ENCODE peak calls at places on chromosomes 6 and 20, in nine cellular contexts. N, G, M, K, U, V, L, I and F are unnamed samples.

GRCh38 chr6:32436995-32437836 is 2.5 kb upstream of the HLA-DRA start:
- DNase-seq in N (no peak), G (no peak), U (no peak), K (no peak), L (no peak), I (no peak), V (peak), M (no peak), F (no peak)

GRCh38 chr20:5780233-5781217 is 30.3 kb downstream of the SHLD1 start:
- DNase-seq in V (no peak), I (no peak), N (no peak), U (no peak), L (no peak), G (no peak), M (no peak), K (no peak), F (no peak)

GRCh38 chr6:155782320-155782730 is 326.7 kb upstream of the NOX3 start:
- DNase-seq in V (peak), M (peak), U (no peak), I (no peak), K (no peak), G (no peak), N (no peak), L (peak), F (no peak)

GRCh38 chr6:42898891-42899361 is 16.9 kb upstream of the PTCRA start:
- DNase-seq in L (no peak), U (no peak), M (no peak), V (peak), N (no peak), K (peak), I (peak), G (peak), F (no peak)

GRCh38 chr6:21666200-21666671 is 72.7 kb downstream of the SOX4 start:
- DNase-seq in G (no peak), V (no peak), M (no peak), K (no peak), U (peak), L (no peak), N (no peak), I (no peak), F (no peak)

GRCh38 chr6:17093692-17094091 is 8.2 kb upstream of the STMND1 start:
- DNase-seq in U (no peak), G (peak), K (no peak), M (no peak), L (no peak), N (no peak), V (no peak), I (no peak), F (no peak)

GRCh38 chr6:12324741-12325140 is 34.6 kb downstream of the EDN1 start:
- DNase-seq in N (no peak), U (no peak), M (no peak), K (no peak), V (no peak), L (no peak), G (no peak), I (no peak), F (no peak)

GRCh38 chr6:133526436-133526835 is 285.3 kb downstream of the EYA4 start:
- DNase-seq in U (no peak), V (no peak), M (no peak), I (no peak), G (no peak), N (no peak), L (no peak), K (no peak), F (no peak)

GRCh38 chr20:34861386-34862084 is 11.1 kb downstream of the GGT7 start:
- DNase-seq in M (no peak), V (peak), N (no peak), L (no peak), K (no peak), U (no peak), I (no peak), G (peak), F (no peak)

GRCh38 chr20:1535420-1536175 is 21.9 kb downstream of the SIRPD start:
- DNase-seq in K (no peak), I (no peak), L (no peak), G (no peak), M (no peak), V (no peak), U (no peak), N (no peak), F (no peak)

GRCh38 chr20:13271098-13271497 is 50.0 kb downstream of the ISM1 start:
- DNase-seq in M (no peak), U (no peak), K (no peak), L (no peak), I (no peak), N (no peak), V (no peak), G (no peak), F (no peak)

GRCh38 chr6:139449611-139450000 is 75.2 kb upstream of the CITED2 start:
- DNase-seq in G (no peak), L (no peak), U (no peak), K (no peak), V (peak), N (no peak), M (no peak), I (no peak), F (no peak)

GRCh38 chr6:14951704-14952103 is 294.2 kb upstream of the JARID2 start:
- DNase-seq in U (no peak), V (no peak), G (no peak), M (no peak), K (no peak), I (no peak), N (no peak), L (no peak), F (no peak)

GRCh38 chr20:37518606-37519507 is 2.2 kb upstream of the NNAT start:
- DNase-seq in K (no peak), V (peak), U (peak), M (no peak), G (no peak), N (no peak), L (no peak), I (no peak), F (no peak)

GRCh38 chr20:61931476-61932198 is 134.0 kb downstream of the TAF4 start:
- DNase-seq in I (no peak), N (no peak), K (no peak), U (peak), G (no peak), L (no peak), M (no peak), V (no peak), F (no peak)

GRCh38 chr20:59120491-59120890 is 43.1 kb upstream of the ZNF831 start:
- DNase-seq in M (no peak), N (no peak), G (no peak), L (no peak), I (no peak), U (no peak), V (no peak), K (no peak), F (no peak)

GRCh38 chr6:37308084-37308817 is 45.5 kb upstream of the RNF8 start:
- DNase-seq in N (no peak), M (no peak), G (no peak), V (no peak), I (no peak), U (no peak), L (no peak), K (no peak), F (no peak)

GRCh38 chr6:151494235-151494950 is 576 bp downstream of the CCDC170 start:
- DNase-seq in U (peak), G (peak), M (no peak), L (no peak), K (no peak), N (peak), I (no peak), V (peak), F (peak)

GRCh38 chr6:20707166-20707485 is 172.9 kb downstream of the CDKAL1 start:
- DNase-seq in K (no peak), L (no peak), V (peak), G (no peak), N (no peak), U (no peak), M (no peak), I (no peak), F (no peak)

GRCh38 chr6:125066964-125067363 is 86.6 kb upstream of the TPD52L1 start:
- DNase-seq in G (no peak), K (no peak), M (no peak), N (no peak), I (no peak), V (peak), L (peak), U (no peak), F (no peak)

GRCh38 chr20:46040902-46041535 is 12.0 kb downstream of the SLC12A5 start:
- DNase-seq in U (peak), N (no peak), V (peak), I (peak), M (no peak), L (no peak), K (no peak), G (no peak), F (peak)

GRCh38 chr6:136550330-136551071 is at the start of gene MAP7:
- DNase-seq in L (no peak), M (no peak), I (peak), U (peak), G (peak), N (peak), K (peak), V (peak), F (peak)

GRCh38 chr6:56293756-56294155 is 46.4 kb upstream of the COL21A1 start:
- DNase-seq in M (no peak), I (no peak), U (no peak), L (no peak), G (no peak), N (no peak), K (no peak), V (peak), F (no peak)

GRCh38 chr6:90599151-90599550 is 12.3 kb upstream of the MAP3K7 start:
- DNase-seq in V (no peak), K (no peak), U (no peak), G (no peak), M (no peak), I (no peak), L (no peak), N (no peak), F (no peak)

GRCh38 chr6:163175301-163175700 is 239.2 kb upstream of the QKI start:
- DNase-seq in M (no peak), L (no peak), V (no peak), U (no peak), G (no peak), N (no peak), K (no peak), I (no peak), F (no peak)

GRCh38 chr20:10611357-10611756 is 62.4 kb downstream of the JAG1 start:
- DNase-seq in M (no peak), G (peak), N (no peak), L (no peak), K (no peak), V (peak), U (peak), I (no peak), F (peak)

GRCh38 chr6:44263357-44264100 is 1.8 kb downstream of the NFKBIE start:
- DNase-seq in V (no peak), I (no peak), M (no peak), U (no peak), K (no peak), N (no peak), G (no peak), L (no peak), F (peak)

GRCh38 chr6:131747821-131748353 is 37.1 kb upstream of the CTAGE9 start:
- DNase-seq in G (no peak), N (no peak), L (no peak), I (no peak), K (no peak), M (no peak), V (no peak), U (no peak), F (no peak)

GRCh38 chr6:43171284-43172126 is 436 bp downstream of the SRF start:
- DNase-seq in N (no peak), U (no peak), G (no peak), L (no peak), I (peak), M (no peak), V (no peak), K (no peak), F (peak)

GRCh38 chr20:22771706-22772105 is 187.3 kb upstream of the FOXA2 start:
- DNase-seq in K (no peak), G (no peak), U (no peak), V (peak), M (no peak), N (no peak), I (no peak), L (no peak), F (no peak)

GRCh38 chr20:61433816-61434215 is 181.8 kb downstream of the CDH4 start:
- DNase-seq in V (no peak), M (no peak), K (no peak), N (no peak), L (no peak), G (no peak), U (no peak), I (no peak), F (no peak)

GRCh38 chr20:47392721-47393073 is 36.2 kb upstream of the ZMYND8 start:
- DNase-seq in I (no peak), V (no peak), K (no peak), U (no peak), N (no peak), L (no peak), G (no peak), M (no peak), F (no peak)

GRCh38 chr6:106773482-106773881 is 144.1 kb downstream of the QRSL1 start:
- DNase-seq in N (no peak), I (no peak), V (no peak), K (no peak), L (no peak), U (no peak), G (no peak), M (no peak), F (no peak)

GRCh38 chr6:78436335-78436734 is 431.0 kb upstream of the IRAK1BP1 start:
- DNase-seq in U (no peak), I (no peak), M (no peak), L (peak), G (peak), V (peak), N (no peak), K (no peak), F (no peak)

GRCh38 chr20:38728911-38729642 is 4.8 kb downstream of the SLC32A1 start:
- DNase-seq in N (no peak), V (no peak), K (no peak), G (peak), U (no peak), L (no peak), I (no peak), M (no peak), F (no peak)

GRCh38 chr6:169263374-169263773 is 9.7 kb upstream of the THBS2 start:
- DNase-seq in G (no peak), N (no peak), L (no peak), I (no peak), K (no peak), U (no peak), M (no peak), V (peak), F (no peak)